ENCODE peak calls at places on chromosomes 1 and 21, in four cellular contexts. V is SK-N-SH, R is ascending aorta, Z is HepG2. X is an unnamed sample.
A peak's percentile ranks its signal among the peaks of the same experiment; 100 is the strongest.

GRCh38 chr1:178094752-178095645 is 1.1 kb downstream of the RASAL2 start:
- DNase-seq in V (no peak), R (no peak), Z (no peak), X (no peak)

GRCh38 chr1:86581250-86581649 is 34.4 kb downstream of the CLCA4 start:
- DNase-seq in V (no peak), Z (no peak), R (no peak), X (peak; percentile 45)

GRCh38 chr1:90850181-90850924 is 133.3 kb upstream of the BARHL2 start:
- DNase-seq in R (no peak), Z (peak; percentile 29), V (peak; percentile 63), X (peak; percentile 58)

GRCh38 chr1:41980872-41981653 is 62.3 kb upstream of the HIVEP3 start:
- DNase-seq in Z (no peak), V (no peak), R (no peak), X (no peak)

GRCh38 chr1:79899914-79900313 is 893.4 kb upstream of the ADGRL4 start:
- DNase-seq in R (no peak), Z (no peak), V (no peak), X (no peak)

GRCh38 chr1:214378492-214378891 is 97.5 kb downstream of the SMYD2 start:
- DNase-seq in Z (no peak), V (no peak), R (no peak), X (no peak)

GRCh38 chr1:8203056-8203455 is 114.9 kb upstream of the SLC45A1 start:
- DNase-seq in Z (no peak), R (no peak), V (no peak), X (no peak)

GRCh38 chr1:97654866-97655265 is 266.0 kb downstream of the DPYD start:
- DNase-seq in V (no peak), Z (no peak), R (no peak), X (no peak)

GRCh38 chr21:30199989-30200388 is 15.9 kb downstream of the CLDN8 start:
- DNase-seq in Z (no peak), V (no peak), R (no peak), X (no peak)

GRCh38 chr1:165443539-165444289 is 1.2 kb downstream of the RXRG start:
- DNase-seq in Z (no peak), R (no peak), V (no peak), X (no peak)

GRCh38 chr1:173438655-173439054 is 38.5 kb upstream of the PRDX6 start:
- DNase-seq in R (no peak), Z (peak; percentile 7), V (no peak), X (no peak)

GRCh38 chr1:94416901-94417701 is 1.1 kb upstream of the ABCD3 start:
- DNase-seq in V (no peak), Z (peak; percentile 91), R (no peak), X (peak; percentile 44)

GRCh38 chr21:42406201-42406601 is 2.5 kb downstream of the UBASH3A start:
- DNase-seq in Z (no peak), V (no peak), R (no peak), X (no peak)

GRCh38 chr1:93715529-93716126 is 34.0 kb upstream of the BCAR3 start:
- DNase-seq in V (no peak), R (no peak), Z (no peak), X (no peak)

GRCh38 chr1:65147424-65148177 is 402 bp upstream of the AK4 start:
- DNase-seq in V (peak; percentile 83), Z (no peak), R (no peak), X (peak; percentile 78)

GRCh38 chr1:109394591-109395281 is 3.0 kb downstream of the SORT1 start:
- DNase-seq in Z (no peak), V (no peak), R (no peak), X (no peak)

GRCh38 chr1:202162418-202163280 is 2.2 kb upstream of the PTPN7 start:
- DNase-seq in R (no peak), Z (no peak), V (no peak), X (no peak)

GRCh38 chr1:65791860-65792670 is 630 bp upstream of the PDE4B start:
- DNase-seq in R (no peak), V (peak; percentile 57), Z (no peak), X (no peak)

GRCh38 chr1:5748286-5749225 is 243.7 kb downstream of the NPHP4 start:
- DNase-seq in R (no peak), V (no peak), Z (no peak), X (no peak)

GRCh38 chr1:164559342-164560070 is 522 bp downstream of the PBX1 start:
- DNase-seq in V (peak; percentile 58), R (no peak), Z (peak; percentile 3), X (peak; percentile 35)

GRCh38 chr1:30126839-30127238 is 596.5 kb downstream of the MATN1 start:
- DNase-seq in Z (no peak), R (no peak), V (no peak), X (no peak)

GRCh38 chr1:240169188-240169587 is 77.5 kb downstream of the FMN2 start:
- DNase-seq in R (no peak), V (no peak), Z (no peak), X (no peak)

GRCh38 chr1:167202049-167202448 is 18.6 kb upstream of the POU2F1 start:
- DNase-seq in R (no peak), Z (no peak), V (no peak), X (no peak)

GRCh38 chr1:230907472-230908205 is 39.3 kb upstream of the C1orf198 start:
- DNase-seq in R (no peak), V (no peak), Z (no peak), X (no peak)

GRCh38 chr1:110390692-110391232 is at the start of gene SLC16A4:
- DNase-seq in R (no peak), V (peak; percentile 39), Z (peak; percentile 76), X (peak; percentile 51)

GRCh38 chr1:216621536-216621935 is 101.7 kb downstream of the ESRRG start:
- DNase-seq in R (no peak), V (no peak), Z (no peak), X (no peak)

GRCh38 chr1:183024352-183025337 is 1.4 kb downstream of the LAMC1 start:
- DNase-seq in V (no peak), R (no peak), Z (no peak), X (no peak)

GRCh38 chr1:119466419-119466818 is 40.6 kb upstream of the HSD3B1 start:
- DNase-seq in V (no peak), R (no peak), Z (no peak), X (no peak)

GRCh38 chr1:224380003-224380402 is 23.3 kb downstream of the CNIH4 start:
- DNase-seq in R (no peak), V (no peak), Z (no peak), X (no peak)

GRCh38 chr1:12140016-12140415 is 26.8 kb upstream of the TNFRSF1B start:
- DNase-seq in Z (no peak), V (no peak), R (no peak), X (no peak)

GRCh38 chr1:199243423-199244061 is 604.7 kb downstream of the PTPRC start:
- DNase-seq in R (no peak), V (peak; percentile 32), Z (peak; percentile 1), X (peak; percentile 34)

GRCh38 chr1:54245501-54245900 is 45.5 kb downstream of the MRPL37 start:
- DNase-seq in Z (no peak), V (peak; percentile 60), R (no peak), X (no peak)

GRCh38 chr21:45748593-45748992 is 105.1 kb downstream of the PCBP3 start:
- DNase-seq in V (no peak), Z (no peak), R (no peak), X (no peak)

GRCh38 chr1:151827853-151828252 is 3.7 kb downstream of the RORC start:
- DNase-seq in Z (no peak), V (no peak), R (no peak), X (no peak)

GRCh38 chr21:45226540-45227326 is 61.0 kb downstream of the POFUT2 start:
- DNase-seq in V (no peak), Z (no peak), R (no peak), X (no peak)

GRCh38 chr1:170604065-170604464 is 59.9 kb upstream of the PRRX1 start:
- DNase-seq in Z (no peak), V (no peak), R (no peak), X (no peak)

DNA sequence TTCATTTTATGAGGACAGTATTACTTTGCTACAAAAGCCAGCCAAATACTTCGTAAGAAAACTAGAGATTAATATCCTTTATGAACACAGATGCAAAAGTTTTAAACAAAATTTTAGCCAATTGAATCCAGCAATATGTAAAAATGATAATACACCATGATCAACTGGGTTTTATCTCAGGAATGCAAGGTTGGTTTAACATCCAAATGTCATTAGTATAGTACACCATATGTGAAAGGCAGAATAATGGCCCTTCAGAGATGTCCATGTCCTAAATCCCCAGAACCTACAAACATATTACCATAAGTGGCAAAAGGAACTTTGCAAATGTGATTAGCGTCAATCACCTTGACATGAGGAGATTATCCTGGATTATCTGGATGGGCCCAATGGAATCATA is 16.7 kb upstream of the KCNJ6 start:
- DNase-seq in V (no peak), R (no peak), Z (no peak), X (no peak)
- H3K27me3 ChIP-seq in V (no peaks in the 10 kb centered on the region), R (no peaks in the 10 kb centered on the region), Z (no peaks in the 10 kb centered on the region), X (no peaks in the 10 kb centered on the region)

GRCh38 chr1:24878775-24879742 is 51.0 kb downstream of the RUNX3 start:
- DNase-seq in Z (peak; percentile 51), V (no peak), R (no peak), X (no peak)
- H3K27me3 ChIP-seq in Z (no peaks in the 10 kb centered on the region), V (no peaks in the 10 kb centered on the region), R (no peaks in the 10 kb centered on the region), X (no peaks in the 10 kb centered on the region)

GRCh38 chr1:17089496-17089895 is 29.8 kb downstream of the PADI2 start:
- DNase-seq in V (no peak), R (no peak), Z (no peak), X (no peak)
- H3K27me3 ChIP-seq in V (no peaks in the 10 kb centered on the region), R (no peaks in the 10 kb centered on the region), Z (peaks cover 5% of the 10 kb centered on the region), X (no peaks in the 10 kb centered on the region)

GRCh38 chr1:26044971-26045711 is 777 bp downstream of the SLC30A2 start:
- DNase-seq in V (peak; percentile 52), Z (no peak), R (no peak), X (peak; percentile 47)

GRCh38 chr1:26044414-26044813 is 1.5 kb downstream of the SLC30A2 start:
- DNase-seq in R (no peak), V (no peak), Z (no peak), X (no peak)

GRCh38 chr1:26046313-26047031 is 554 bp upstream of the SLC30A2 start:
- DNase-seq in Z (no peak), R (no peak), V (peak; percentile 45), X (no peak)

GRCh38 chr1:26047278-26047874 is 1.5 kb upstream of the SLC30A2 start:
- DNase-seq in Z (no peak), V (no peak), R (no peak), X (no peak)

DNA sequence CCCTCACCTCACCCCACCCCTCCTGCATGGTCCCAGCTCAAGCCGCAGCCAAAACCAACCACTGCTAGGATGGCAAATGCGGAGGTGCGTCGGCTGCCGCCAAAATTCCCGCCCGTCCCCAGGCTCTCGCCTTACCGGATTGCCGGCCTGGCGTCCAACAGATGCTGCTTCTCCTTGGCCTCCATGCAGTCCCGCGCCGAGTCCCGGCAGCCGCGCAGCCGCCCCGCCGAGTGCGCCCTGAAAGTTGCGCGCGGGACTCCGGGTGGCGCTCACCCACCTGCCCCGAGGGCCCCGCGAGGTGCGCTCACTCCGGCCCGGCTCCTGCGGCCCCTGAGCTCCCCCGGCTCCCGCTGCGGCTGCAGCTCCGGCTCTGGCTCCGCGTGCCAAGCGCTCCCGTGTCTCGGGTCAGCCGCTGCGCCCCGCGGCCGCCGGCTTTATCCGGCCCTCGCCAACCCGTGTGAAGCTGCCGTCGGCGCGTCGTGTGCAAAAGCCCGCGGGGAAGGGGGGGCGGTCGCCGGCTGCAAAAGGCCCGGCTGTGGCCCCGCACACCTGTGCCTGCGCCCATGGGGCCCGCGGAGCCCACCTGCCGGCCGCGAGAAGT is at the start of gene SLC30A2:
- DNase-seq in R (no peak), Z (no peak), V (peak; percentile 71), X (peak; percentile 66)
- H3K27me3 ChIP-seq in R (peaks cover 18% of the 10 kb centered on the region), Z (peaks cover 28% of the 10 kb centered on the region), V (peaks cover 70% of the 10 kb centered on the region), X (peaks cover 59% of the 10 kb centered on the region)

GRCh38 chr1:143699115-143699514 is 272.7 kb downstream of the FAM72C start:
- DNase-seq in Z (no peak), R (no peak), V (no peak), X (no peak)
- H3K27me3 ChIP-seq in Z (peaks cover 1% of the 10 kb centered on the region), R (no peaks in the 10 kb centered on the region), V (peaks cover 54% of the 10 kb centered on the region), X (no peaks in the 10 kb centered on the region)